ENCODE peak calls at places on chromosomes 13 and 19, in seven cellular contexts. One of them, this sample, is unnamed. For H3K27me3, the result is how much of the 10 kb centered on the place peaks cover.

GRCh38 chr19:51690359-51691121 is 2.6 kb upstream of the SPACA6 start:
- DNase-seq in uterus: peak
- DNase-seq in cardiac muscle cell: peak
- DNase-seq in heart right ventricle: peak
- DNase-seq in tibial nerve: no peak
- DNase-seq in neural progenitor cell: peak
- DNase-seq in transverse colon: peak
- DNase-seq in this sample: peak

GRCh38 chr13:111853146-111853545 is 213.8 kb upstream of the SOX1 start:
- DNase-seq in uterus: no peak
- DNase-seq in tibial nerve: no peak
- DNase-seq in transverse colon: no peak
- DNase-seq in neural progenitor cell: no peak
- DNase-seq in heart right ventricle: no peak
- DNase-seq in cardiac muscle cell: no peak
- DNase-seq in this sample: no peak

GRCh38 chr13:45082964-45083363 is 37.3 kb upstream of the GTF2F2 start:
- DNase-seq in transverse colon: no peak
- DNase-seq in neural progenitor cell: no peak
- DNase-seq in heart right ventricle: no peak
- DNase-seq in cardiac muscle cell: no peak
- DNase-seq in tibial nerve: no peak
- DNase-seq in uterus: no peak
- DNase-seq in this sample: no peak

GRCh38 chr19:39046037-39046821 is 13.9 kb upstream of the FBXO27 start:
- DNase-seq in heart right ventricle: no peak
- DNase-seq in uterus: no peak
- DNase-seq in neural progenitor cell: no peak
- DNase-seq in transverse colon: no peak
- DNase-seq in tibial nerve: no peak
- DNase-seq in cardiac muscle cell: no peak
- DNase-seq in this sample: no peak

GRCh38 chr19:7534531-7534980 is 961 bp upstream of the PNPLA6 start:
- DNase-seq in transverse colon: peak
- DNase-seq in uterus: peak
- DNase-seq in heart right ventricle: no peak
- DNase-seq in neural progenitor cell: peak
- DNase-seq in cardiac muscle cell: peak
- DNase-seq in tibial nerve: no peak
- DNase-seq in this sample: peak

GRCh38 chr19:50795665-50796073 is 5.5 kb downstream of the ACP4 start:
- DNase-seq in neural progenitor cell: no peak
- DNase-seq in cardiac muscle cell: no peak
- DNase-seq in transverse colon: no peak
- DNase-seq in uterus: no peak
- DNase-seq in heart right ventricle: no peak
- DNase-seq in tibial nerve: no peak
- DNase-seq in this sample: no peak

GRCh38 chr19:7494416-7495098 is 5.7 kb upstream of the PEX11G start:
- DNase-seq in tibial nerve: no peak
- DNase-seq in uterus: no peak
- DNase-seq in neural progenitor cell: peak
- DNase-seq in heart right ventricle: peak
- DNase-seq in cardiac muscle cell: no peak
- DNase-seq in transverse colon: no peak
- DNase-seq in this sample: peak

GRCh38 chr19:46613525-46613924 is 11.4 kb downstream of the PTGIR start:
- DNase-seq in cardiac muscle cell: no peak
- DNase-seq in heart right ventricle: no peak
- DNase-seq in transverse colon: no peak
- DNase-seq in uterus: peak
- DNase-seq in neural progenitor cell: no peak
- DNase-seq in tibial nerve: no peak
- DNase-seq in this sample: no peak

GRCh38 chr13:75440100-75440499 is 41.9 kb downstream of the TBC1D4 start:
- DNase-seq in heart right ventricle: no peak
- DNase-seq in uterus: no peak
- DNase-seq in transverse colon: peak
- DNase-seq in neural progenitor cell: no peak
- DNase-seq in tibial nerve: no peak
- DNase-seq in cardiac muscle cell: no peak
- DNase-seq in this sample: no peak

GRCh38 chr19:39474139-39474620 is 6.5 kb upstream of the TIMM50 start:
- DNase-seq in cardiac muscle cell: peak
- DNase-seq in transverse colon: peak
- DNase-seq in uterus: peak
- DNase-seq in neural progenitor cell: peak
- DNase-seq in tibial nerve: no peak
- DNase-seq in heart right ventricle: peak
- DNase-seq in this sample: peak

GRCh38 chr13:79226250-79226649 is 179.8 kb downstream of the RBM26 start:
- DNase-seq in cardiac muscle cell: no peak
- DNase-seq in neural progenitor cell: no peak
- DNase-seq in tibial nerve: no peak
- DNase-seq in heart right ventricle: no peak
- DNase-seq in transverse colon: no peak
- DNase-seq in uterus: no peak
- DNase-seq in this sample: no peak

GRCh38 chr19:40510526-40511115 is 43.8 kb downstream of the SPTBN4 start:
- DNase-seq in cardiac muscle cell: no peak
- DNase-seq in tibial nerve: no peak
- DNase-seq in neural progenitor cell: no peak
- DNase-seq in heart right ventricle: no peak
- DNase-seq in transverse colon: no peak
- DNase-seq in uterus: no peak
- DNase-seq in this sample: no peak

GRCh38 chr13:90089051-90089450 is 1258.4 kb upstream of the MIR17HG start:
- DNase-seq in uterus: no peak
- DNase-seq in neural progenitor cell: no peak
- DNase-seq in transverse colon: no peak
- DNase-seq in cardiac muscle cell: no peak
- DNase-seq in heart right ventricle: no peak
- DNase-seq in tibial nerve: no peak
- DNase-seq in this sample: no peak

GRCh38 chr19:1066748-1067340 is at the start of gene ARHGAP45:
- DNase-seq in heart right ventricle: peak
- DNase-seq in uterus: no peak
- DNase-seq in tibial nerve: no peak
- DNase-seq in transverse colon: peak
- DNase-seq in neural progenitor cell: peak
- DNase-seq in cardiac muscle cell: no peak
- DNase-seq in this sample: peak

GRCh38 chr13:112095354-112095753 is 28.4 kb downstream of the SOX1 start:
- DNase-seq in cardiac muscle cell: no peak
- DNase-seq in neural progenitor cell: no peak
- DNase-seq in transverse colon: no peak
- DNase-seq in tibial nerve: no peak
- DNase-seq in heart right ventricle: no peak
- DNase-seq in uterus: no peak
- DNase-seq in this sample: no peak

GRCh38 chr19:38385804-38386257 is 2.0 kb downstream of the GGN start:
- DNase-seq in cardiac muscle cell: no peak
- DNase-seq in heart right ventricle: no peak
- DNase-seq in neural progenitor cell: peak
- DNase-seq in uterus: no peak
- DNase-seq in transverse colon: no peak
- DNase-seq in tibial nerve: no peak
- DNase-seq in this sample: peak

GRCh38 chr13:77863037-77863630 is 55.5 kb downstream of the EDNRB start:
- DNase-seq in neural progenitor cell: no peak
- DNase-seq in heart right ventricle: no peak
- DNase-seq in transverse colon: no peak
- DNase-seq in uterus: no peak
- DNase-seq in tibial nerve: no peak
- DNase-seq in cardiac muscle cell: no peak
- DNase-seq in this sample: no peak

GRCh38 chr19:49836176-49837008 is 14.6 kb upstream of the PTOV1 start:
- DNase-seq in neural progenitor cell: no peak
- DNase-seq in transverse colon: no peak
- DNase-seq in cardiac muscle cell: no peak
- DNase-seq in uterus: no peak
- DNase-seq in heart right ventricle: no peak
- DNase-seq in tibial nerve: no peak
- DNase-seq in this sample: no peak

GRCh38 chr19:2488942-2489731 is 13.2 kb downstream of the GADD45B start:
- DNase-seq in transverse colon: peak
- DNase-seq in heart right ventricle: peak
- DNase-seq in uterus: no peak
- DNase-seq in tibial nerve: no peak
- DNase-seq in neural progenitor cell: peak
- DNase-seq in cardiac muscle cell: peak
- DNase-seq in this sample: peak

GRCh38 chr19:30240904-30241695 is 131.1 kb upstream of the ZNF536 start:
- DNase-seq in transverse colon: no peak
- DNase-seq in heart right ventricle: no peak
- DNase-seq in uterus: no peak
- DNase-seq in neural progenitor cell: no peak
- DNase-seq in tibial nerve: no peak
- DNase-seq in cardiac muscle cell: no peak
- DNase-seq in this sample: no peak

GRCh38 chr19:13153627-13154240 is 3.5 kb downstream of the IER2 start:
- DNase-seq in uterus: peak
- DNase-seq in tibial nerve: no peak
- DNase-seq in neural progenitor cell: no peak
- DNase-seq in transverse colon: peak
- DNase-seq in heart right ventricle: peak
- DNase-seq in cardiac muscle cell: peak
- DNase-seq in this sample: peak

GRCh38 chr19:48296963-48297734 is 27.3 kb downstream of the ZNF114 start:
- DNase-seq in heart right ventricle: no peak
- DNase-seq in cardiac muscle cell: no peak
- DNase-seq in uterus: no peak
- DNase-seq in neural progenitor cell: no peak
- DNase-seq in transverse colon: no peak
- DNase-seq in tibial nerve: no peak
- DNase-seq in this sample: no peak

GRCh38 chr19:45279587-45280192 is 28.6 kb downstream of the MARK4 start:
- DNase-seq in transverse colon: no peak
- DNase-seq in heart right ventricle: no peak
- DNase-seq in cardiac muscle cell: no peak
- DNase-seq in neural progenitor cell: no peak
- DNase-seq in tibial nerve: no peak
- DNase-seq in uterus: no peak
- DNase-seq in this sample: no peak

GRCh38 chr13:27826379-27827353 is 34.4 kb downstream of the GSX1 start:
- DNase-seq in neural progenitor cell: peak
- DNase-seq in tibial nerve: peak
- DNase-seq in cardiac muscle cell: peak
- DNase-seq in heart right ventricle: peak
- DNase-seq in transverse colon: peak
- DNase-seq in uterus: peak
- DNase-seq in this sample: peak

GRCh38 chr13:21812192-21812626 is 141.3 kb downstream of the FGF9 start:
- DNase-seq in uterus: no peak
- DNase-seq in cardiac muscle cell: peak
- DNase-seq in tibial nerve: no peak
- DNase-seq in neural progenitor cell: peak
- DNase-seq in transverse colon: no peak
- DNase-seq in heart right ventricle: no peak
- DNase-seq in this sample: no peak

DNA sequence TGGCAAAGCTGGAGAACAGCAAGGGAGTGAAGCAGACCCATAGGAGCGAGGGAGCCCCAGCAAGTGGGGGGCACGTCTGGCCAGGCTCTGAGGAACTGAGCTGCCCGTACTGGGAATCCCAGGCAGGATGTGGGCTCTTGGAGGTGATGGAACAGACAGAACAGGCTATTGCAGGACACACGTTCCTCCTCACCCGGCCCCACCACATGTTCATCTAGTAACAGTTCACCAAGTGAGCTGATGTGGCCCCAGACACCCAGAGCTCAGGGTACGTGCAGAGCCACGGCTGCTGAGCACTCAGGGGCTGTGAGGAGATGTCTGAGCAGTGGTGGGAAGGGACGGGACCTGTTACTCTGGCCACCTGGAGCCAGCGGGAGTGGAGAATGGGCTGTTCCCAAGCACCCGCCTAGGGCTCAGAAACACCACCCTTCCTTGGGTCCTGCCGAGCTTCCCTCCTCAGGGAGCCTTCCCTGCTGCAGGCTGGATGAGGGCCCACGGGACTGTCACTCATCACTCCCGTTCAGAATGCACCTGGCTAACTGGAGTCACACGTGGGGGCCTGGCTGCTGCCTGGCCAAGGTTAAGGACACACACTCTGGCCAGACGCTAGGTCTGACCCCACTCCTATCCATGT is 18.4 kb downstream of the ELL start:
- DNase-seq in cardiac muscle cell: no peak
- DNase-seq in tibial nerve: no peak
- DNase-seq in transverse colon: no peak
- DNase-seq in heart right ventricle: no peak
- DNase-seq in neural progenitor cell: no peak
- DNase-seq in uterus: no peak
- DNase-seq in this sample: peak
- H3K27ac ChIP-seq in cardiac muscle cell: peak
- H3K27ac ChIP-seq in tibial nerve: peak
- H3K27ac ChIP-seq in transverse colon: peak
- H3K27ac ChIP-seq in heart right ventricle: peak
- H3K27ac ChIP-seq in neural progenitor cell: no peak
- H3K27ac ChIP-seq in uterus: no peak
- H3K27ac ChIP-seq in this sample: peak

GRCh38 chr13:28984825-28985224 is 164.7 kb downstream of the MTUS2 start:
- DNase-seq in neural progenitor cell: no peak
- DNase-seq in uterus: no peak
- DNase-seq in heart right ventricle: no peak
- DNase-seq in tibial nerve: no peak
- DNase-seq in cardiac muscle cell: no peak
- DNase-seq in transverse colon: no peak
- DNase-seq in this sample: no peak
- H3K27me3 ChIP-seq in neural progenitor cell: under half
- H3K27me3 ChIP-seq in uterus: under half
- H3K27me3 ChIP-seq in heart right ventricle: under half
- H3K27me3 ChIP-seq in tibial nerve: under half
- H3K27me3 ChIP-seq in cardiac muscle cell: under half
- H3K27me3 ChIP-seq in transverse colon: under half
- H3K27me3 ChIP-seq in this sample: under half

DNA sequence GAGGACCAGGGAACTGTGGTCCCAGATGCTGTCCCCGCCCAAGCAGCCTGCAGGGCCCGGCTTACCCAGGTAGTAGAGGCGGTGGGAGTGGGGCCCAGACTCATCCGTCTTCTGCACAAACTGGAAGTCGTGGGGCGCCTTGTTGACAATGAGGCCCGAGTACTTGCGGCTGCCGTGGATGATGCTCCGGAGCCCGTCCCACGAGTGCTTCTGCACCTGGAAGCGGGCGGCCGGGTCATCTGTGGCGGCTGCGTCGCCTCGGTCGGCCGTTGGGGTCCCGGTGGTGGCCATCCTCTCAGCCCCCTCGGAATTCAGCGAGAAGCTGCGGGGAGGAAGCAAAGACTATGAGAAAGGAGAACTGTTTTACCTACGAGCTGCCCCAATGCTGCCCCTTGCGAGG is 9.6 kb downstream of the DPP9 start:
- DNase-seq in neural progenitor cell: no peak
- DNase-seq in cardiac muscle cell: no peak
- DNase-seq in uterus: no peak
- DNase-seq in heart right ventricle: no peak
- DNase-seq in transverse colon: no peak
- DNase-seq in tibial nerve: no peak
- DNase-seq in this sample: no peak
- H3K27ac ChIP-seq in neural progenitor cell: no peak
- H3K27ac ChIP-seq in cardiac muscle cell: no peak
- H3K27ac ChIP-seq in uterus: peak
- H3K27ac ChIP-seq in heart right ventricle: peak
- H3K27ac ChIP-seq in transverse colon: peak
- H3K27ac ChIP-seq in tibial nerve: peak
- H3K27ac ChIP-seq in this sample: peak

GRCh38 chr13:50303963-50304721 is 288.9 kb downstream of the KCNRG start:
- DNase-seq in cardiac muscle cell: no peak
- DNase-seq in tibial nerve: no peak
- DNase-seq in heart right ventricle: no peak
- DNase-seq in uterus: no peak
- DNase-seq in neural progenitor cell: no peak
- DNase-seq in transverse colon: no peak
- DNase-seq in this sample: no peak
- H3K27me3 ChIP-seq in cardiac muscle cell: under half
- H3K27me3 ChIP-seq in tibial nerve: under half
- H3K27me3 ChIP-seq in heart right ventricle: under half
- H3K27me3 ChIP-seq in uterus: under half
- H3K27me3 ChIP-seq in neural progenitor cell: under half
- H3K27me3 ChIP-seq in transverse colon: under half
- H3K27me3 ChIP-seq in this sample: under half

This sample was measured in psoas muscle.